ENCODE peak calls at places on chromosomes 13 and 19, in eight cellular contexts. One of them, this sample, is unnamed.

GRCh38 chr19:43774103-43774939 is 6.5 kb downstream of the KCNN4 start:
- DNase-seq in cardiac muscle cell: peak
- DNase-seq in AG09309: no peak
- DNase-seq in heart left ventricle: peak
- DNase-seq in BJ: no peak
- DNase-seq in astrocyte of the cerebellum: no peak
- DNase-seq in left ventricle myocardium inferior: peak
- DNase-seq in fibroblast of mammary gland: peak
- DNase-seq in this sample: peak

GRCh38 chr13:79246575-79246949 is 159.5 kb downstream of the RBM26 start:
- DNase-seq in astrocyte of the cerebellum: no peak
- DNase-seq in left ventricle myocardium inferior: no peak
- DNase-seq in BJ: no peak
- DNase-seq in AG09309: no peak
- DNase-seq in cardiac muscle cell: no peak
- DNase-seq in fibroblast of mammary gland: no peak
- DNase-seq in heart left ventricle: no peak
- DNase-seq in this sample: no peak

GRCh38 chr13:108037348-108037747 is 178.0 kb downstream of the LIG4 start:
- DNase-seq in AG09309: no peak
- DNase-seq in left ventricle myocardium inferior: no peak
- DNase-seq in BJ: no peak
- DNase-seq in heart left ventricle: no peak
- DNase-seq in astrocyte of the cerebellum: no peak
- DNase-seq in fibroblast of mammary gland: no peak
- DNase-seq in cardiac muscle cell: no peak
- DNase-seq in this sample: no peak

GRCh38 chr13:74574964-74575728 is 440.9 kb upstream of the KLF12 start:
- DNase-seq in fibroblast of mammary gland: no peak
- DNase-seq in astrocyte of the cerebellum: no peak
- DNase-seq in heart left ventricle: no peak
- DNase-seq in left ventricle myocardium inferior: no peak
- DNase-seq in AG09309: no peak
- DNase-seq in BJ: no peak
- DNase-seq in cardiac muscle cell: peak
- DNase-seq in this sample: no peak

GRCh38 chr19:3668331-3669133 is 31.7 kb downstream of the PIP5K1C start:
- DNase-seq in astrocyte of the cerebellum: no peak
- DNase-seq in AG09309: no peak
- DNase-seq in fibroblast of mammary gland: peak
- DNase-seq in heart left ventricle: no peak
- DNase-seq in left ventricle myocardium inferior: no peak
- DNase-seq in cardiac muscle cell: peak
- DNase-seq in BJ: no peak
- DNase-seq in this sample: peak

GRCh38 chr13:74136089-74136658 is 2.0 kb upstream of the KLF12 start:
- DNase-seq in left ventricle myocardium inferior: peak
- DNase-seq in fibroblast of mammary gland: peak
- DNase-seq in cardiac muscle cell: peak
- DNase-seq in AG09309: no peak
- DNase-seq in astrocyte of the cerebellum: no peak
- DNase-seq in heart left ventricle: peak
- DNase-seq in BJ: no peak
- DNase-seq in this sample: peak

GRCh38 chr13:26847281-26847680 is 86.7 kb upstream of the GPR12 start:
- DNase-seq in left ventricle myocardium inferior: no peak
- DNase-seq in heart left ventricle: no peak
- DNase-seq in AG09309: no peak
- DNase-seq in BJ: no peak
- DNase-seq in astrocyte of the cerebellum: no peak
- DNase-seq in fibroblast of mammary gland: no peak
- DNase-seq in cardiac muscle cell: no peak
- DNase-seq in this sample: no peak

GRCh38 chr13:71015516-71015915 is 851.5 kb downstream of the DACH1 start:
- DNase-seq in AG09309: no peak
- DNase-seq in cardiac muscle cell: no peak
- DNase-seq in heart left ventricle: no peak
- DNase-seq in left ventricle myocardium inferior: no peak
- DNase-seq in BJ: no peak
- DNase-seq in fibroblast of mammary gland: no peak
- DNase-seq in astrocyte of the cerebellum: no peak
- DNase-seq in this sample: no peak

GRCh38 chr19:51020988-51021651 is 1.6 kb upstream of the KLK10 start:
- DNase-seq in cardiac muscle cell: peak
- DNase-seq in left ventricle myocardium inferior: no peak
- DNase-seq in heart left ventricle: no peak
- DNase-seq in BJ: no peak
- DNase-seq in AG09309: no peak
- DNase-seq in fibroblast of mammary gland: peak
- DNase-seq in astrocyte of the cerebellum: peak
- DNase-seq in this sample: peak
- TF ChIP-seq CTCF in cardiac muscle cell: peak
- TF ChIP-seq CTCF in left ventricle myocardium inferior: peak
- TF ChIP-seq CTCF in heart left ventricle: peak
- TF ChIP-seq CTCF in BJ: peak
- TF ChIP-seq CTCF in AG09309: peak
- TF ChIP-seq CTCF in fibroblast of mammary gland: peak
- TF ChIP-seq CTCF in astrocyte of the cerebellum: peak
- TF ChIP-seq CTCF in this sample: peak

GRCh38 chr19:7915250-7916136 is 863 bp downstream of the TGFBR3L start:
- DNase-seq in heart left ventricle: no peak
- DNase-seq in left ventricle myocardium inferior: no peak
- DNase-seq in AG09309: no peak
- DNase-seq in astrocyte of the cerebellum: no peak
- DNase-seq in fibroblast of mammary gland: no peak
- DNase-seq in BJ: no peak
- DNase-seq in cardiac muscle cell: no peak
- DNase-seq in this sample: no peak

GRCh38 chr19:7914598-7915045 is at the start of gene TGFBR3L:
- DNase-seq in heart left ventricle: peak
- DNase-seq in cardiac muscle cell: no peak
- DNase-seq in BJ: no peak
- DNase-seq in AG09309: no peak
- DNase-seq in astrocyte of the cerebellum: no peak
- DNase-seq in fibroblast of mammary gland: no peak
- DNase-seq in left ventricle myocardium inferior: no peak
- DNase-seq in this sample: no peak

GRCh38 chr19:7916908-7917291 is 2.3 kb downstream of the TGFBR3L start:
- DNase-seq in AG09309: no peak
- DNase-seq in fibroblast of mammary gland: no peak
- DNase-seq in BJ: no peak
- DNase-seq in heart left ventricle: no peak
- DNase-seq in cardiac muscle cell: no peak
- DNase-seq in astrocyte of the cerebellum: no peak
- DNase-seq in left ventricle myocardium inferior: no peak
- DNase-seq in this sample: no peak

GRCh38 chr19:7917292-7918061 is 2.7 kb upstream of the SNAPC2 start:
- DNase-seq in heart left ventricle: no peak
- DNase-seq in cardiac muscle cell: peak
- DNase-seq in BJ: no peak
- DNase-seq in astrocyte of the cerebellum: no peak
- DNase-seq in AG09309: no peak
- DNase-seq in fibroblast of mammary gland: peak
- DNase-seq in left ventricle myocardium inferior: no peak
- DNase-seq in this sample: peak

DNA sequence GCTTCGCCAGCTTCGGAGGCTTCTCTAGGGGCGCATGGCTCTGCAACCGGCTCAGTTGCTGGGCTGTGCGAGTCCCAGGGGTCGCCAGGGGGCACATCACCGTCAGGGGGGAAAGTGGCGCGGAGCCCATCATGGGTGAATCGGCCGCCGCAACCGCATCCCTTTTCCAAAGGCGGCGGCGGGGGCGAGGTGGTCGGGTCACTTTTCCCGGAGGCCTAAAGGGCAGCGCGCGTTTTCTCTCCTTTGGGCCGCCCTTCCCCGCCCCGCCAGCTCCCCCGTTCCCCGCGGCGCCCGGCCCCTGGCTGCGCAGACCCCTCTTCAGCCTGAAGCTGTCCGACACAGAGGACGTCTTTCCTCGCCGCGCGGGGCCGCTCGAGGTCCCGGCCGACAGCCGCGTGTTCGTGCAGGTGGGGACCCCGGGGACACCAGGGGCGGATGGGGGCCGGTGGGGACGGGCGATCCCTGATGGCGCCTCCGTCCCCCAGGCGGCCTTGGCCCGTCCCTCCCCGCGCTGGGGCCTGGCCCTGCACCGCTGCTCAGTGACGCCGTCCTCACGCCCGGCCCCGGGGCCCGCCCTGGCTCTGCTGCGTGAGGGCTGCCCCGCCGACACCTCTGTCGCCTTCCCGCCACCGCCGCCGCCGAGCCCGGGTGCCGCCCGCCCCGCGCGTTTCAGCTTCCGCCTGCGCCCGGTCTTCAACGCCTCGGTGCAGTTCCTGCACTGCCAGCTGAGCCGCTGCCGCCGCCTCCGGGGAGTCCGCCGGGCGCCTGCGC is 1.7 kb downstream of the TGFBR3L start:
- DNase-seq in astrocyte of the cerebellum: no peak
- DNase-seq in cardiac muscle cell: no peak
- DNase-seq in fibroblast of mammary gland: no peak
- DNase-seq in BJ: no peak
- DNase-seq in left ventricle myocardium inferior: no peak
- DNase-seq in AG09309: no peak
- DNase-seq in heart left ventricle: peak
- DNase-seq in this sample: peak
- TF ChIP-seq CTCF in astrocyte of the cerebellum: no peak
- TF ChIP-seq CTCF in cardiac muscle cell: no peak
- TF ChIP-seq CTCF in fibroblast of mammary gland: no peak
- TF ChIP-seq CTCF in BJ: no peak
- TF ChIP-seq CTCF in left ventricle myocardium inferior: no peak
- TF ChIP-seq CTCF in AG09309: no peak
- TF ChIP-seq CTCF in heart left ventricle: no peak
- TF ChIP-seq CTCF in this sample: peak

GRCh38 chr13:101474419-101474957 is 22.0 kb downstream of the ITGBL1 start:
- DNase-seq in fibroblast of mammary gland: peak
- DNase-seq in heart left ventricle: no peak
- DNase-seq in BJ: peak
- DNase-seq in astrocyte of the cerebellum: peak
- DNase-seq in AG09309: peak
- DNase-seq in left ventricle myocardium inferior: no peak
- DNase-seq in cardiac muscle cell: peak
- DNase-seq in this sample: peak

GRCh38 chr13:101473458-101473857 is 21.0 kb downstream of the ITGBL1 start:
- DNase-seq in fibroblast of mammary gland: peak
- DNase-seq in BJ: no peak
- DNase-seq in cardiac muscle cell: peak
- DNase-seq in AG09309: no peak
- DNase-seq in heart left ventricle: no peak
- DNase-seq in left ventricle myocardium inferior: peak
- DNase-seq in astrocyte of the cerebellum: peak
- DNase-seq in this sample: peak

GRCh38 chr13:101481421-101481820 is 28.9 kb downstream of the ITGBL1 start:
- DNase-seq in fibroblast of mammary gland: no peak
- DNase-seq in BJ: no peak
- DNase-seq in cardiac muscle cell: no peak
- DNase-seq in astrocyte of the cerebellum: no peak
- DNase-seq in AG09309: no peak
- DNase-seq in heart left ventricle: no peak
- DNase-seq in left ventricle myocardium inferior: no peak
- DNase-seq in this sample: no peak

DNA sequence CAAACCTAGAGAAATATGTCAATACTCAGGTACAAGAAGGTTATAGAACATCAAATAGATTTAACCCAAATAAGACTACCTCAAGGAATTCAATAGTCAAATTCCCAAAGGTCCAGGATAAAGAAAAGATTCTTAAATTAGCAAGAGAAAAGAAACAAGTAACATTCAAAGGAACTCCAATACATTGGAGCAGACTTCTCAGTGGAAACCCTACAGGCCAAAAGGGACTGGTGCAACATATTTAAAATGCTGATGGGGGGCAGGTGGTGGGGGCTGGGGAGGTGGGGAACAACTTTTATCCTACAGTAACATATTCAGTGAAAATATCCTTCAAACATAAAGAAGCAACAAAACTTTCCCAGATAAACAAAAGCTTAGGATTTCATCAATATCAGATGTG is 23.1 kb downstream of the ITGBL1 start:
- DNase-seq in heart left ventricle: no peak
- DNase-seq in astrocyte of the cerebellum: no peak
- DNase-seq in cardiac muscle cell: no peak
- DNase-seq in AG09309: no peak
- DNase-seq in left ventricle myocardium inferior: no peak
- DNase-seq in fibroblast of mammary gland: no peak
- DNase-seq in BJ: no peak
- DNase-seq in this sample: no peak
- TF ChIP-seq CTCF in heart left ventricle: no peak
- TF ChIP-seq CTCF in astrocyte of the cerebellum: no peak
- TF ChIP-seq CTCF in cardiac muscle cell: no peak
- TF ChIP-seq CTCF in AG09309: no peak
- TF ChIP-seq CTCF in left ventricle myocardium inferior: no peak
- TF ChIP-seq CTCF in fibroblast of mammary gland: no peak
- TF ChIP-seq CTCF in BJ: no peak
- TF ChIP-seq CTCF in this sample: peak

GRCh38 chr19:30132312-30133075 is 190.5 kb downstream of the URI1 start:
- DNase-seq in left ventricle myocardium inferior: no peak
- DNase-seq in fibroblast of mammary gland: no peak
- DNase-seq in cardiac muscle cell: no peak
- DNase-seq in heart left ventricle: no peak
- DNase-seq in BJ: no peak
- DNase-seq in AG09309: no peak
- DNase-seq in astrocyte of the cerebellum: no peak
- DNase-seq in this sample: no peak
- TF ChIP-seq CTCF in left ventricle myocardium inferior: no peak
- TF ChIP-seq CTCF in fibroblast of mammary gland: no peak
- TF ChIP-seq CTCF in cardiac muscle cell: no peak
- TF ChIP-seq CTCF in heart left ventricle: no peak
- TF ChIP-seq CTCF in BJ: no peak
- TF ChIP-seq CTCF in AG09309: no peak
- TF ChIP-seq CTCF in astrocyte of the cerebellum: no peak
- TF ChIP-seq CTCF in this sample: no peak

DNA sequence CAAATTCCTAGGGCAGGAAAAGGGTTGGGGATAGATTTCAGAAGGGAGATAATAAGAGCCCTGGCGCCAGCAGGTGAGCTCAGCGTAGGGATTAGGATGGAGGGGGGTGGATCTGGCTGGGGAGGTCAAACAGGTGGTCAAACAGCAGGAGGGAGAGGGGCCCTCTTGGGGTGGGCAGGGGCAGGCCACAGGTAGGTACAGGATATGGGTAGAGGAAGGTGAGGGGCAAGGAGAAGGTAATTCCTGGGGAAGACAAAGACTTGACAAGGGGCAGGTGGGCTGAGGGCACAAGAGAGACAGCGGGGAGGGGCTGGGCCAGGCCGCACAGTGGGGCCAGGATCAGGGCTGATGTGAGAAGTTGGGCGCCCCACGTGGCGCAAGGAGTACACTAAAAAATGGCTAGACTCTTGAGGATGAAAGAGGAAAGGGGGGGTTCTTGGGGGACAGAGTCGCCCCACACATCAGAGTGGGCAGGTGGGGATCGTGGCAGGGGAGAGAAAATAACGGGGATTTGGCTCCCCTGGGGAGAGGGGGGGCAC is 713 bp downstream of the KRI1 start:
- DNase-seq in fibroblast of mammary gland: peak
- DNase-seq in left ventricle myocardium inferior: no peak
- DNase-seq in cardiac muscle cell: peak
- DNase-seq in astrocyte of the cerebellum: no peak
- DNase-seq in AG09309: no peak
- DNase-seq in BJ: no peak
- DNase-seq in heart left ventricle: no peak
- DNase-seq in this sample: no peak
- TF ChIP-seq CTCF in fibroblast of mammary gland: peak
- TF ChIP-seq CTCF in left ventricle myocardium inferior: no peak
- TF ChIP-seq CTCF in cardiac muscle cell: peak
- TF ChIP-seq CTCF in astrocyte of the cerebellum: peak
- TF ChIP-seq CTCF in AG09309: peak
- TF ChIP-seq CTCF in BJ: peak
- TF ChIP-seq CTCF in heart left ventricle: no peak
- TF ChIP-seq CTCF in this sample: no peak

This sample was measured in HFFc6.